ENCODE peak calls at places on chromosomes 7 and 10, in five cellular contexts. E is K562, K is HCT116, Q is HepG2, N is GM12878. B is an unnamed sample.
A peak's percentile ranks its signal among the peaks of the same experiment; 100 is the strongest.

GRCh38 chr7:69256634-69257081 is 341.6 kb upstream of the AUTS2 start:
- DNase-seq in E (no peak), K (no peak), Q (no peak), N (no peak), B (no peak)

GRCh38 chr10:72333111-72334012 is 21.4 kb downstream of the DNAJB12 start:
- DNase-seq in E (no peak), K (no peak), Q (no peak), N (no peak), B (no peak)

GRCh38 chr10:9331583-9332008 is 1277.1 kb downstream of the GATA3 start:
- DNase-seq in E (peak; percentile 36), K (peak; percentile 19), Q (peak; percentile 21), N (no peak), B (no peak)

GRCh38 chr10:74194999-74195398 is 44.0 kb downstream of the ADK start:
- DNase-seq in E (no peak), K (no peak), Q (no peak), N (no peak), B (no peak)

GRCh38 chr10:70891636-70892035 is 3.3 kb upstream of the PCBD1 start:
- DNase-seq in E (no peak), K (no peak), Q (no peak), N (no peak), B (no peak)

GRCh38 chr7:44272456-44272855 is 52.9 kb downstream of the CAMK2B start:
- DNase-seq in E (no peak), K (no peak), Q (no peak), N (no peak), B (no peak)

GRCh38 chr7:140653319-140654108 is 12.9 kb upstream of the DENND2A start:
- DNase-seq in E (peak; percentile 81), K (peak; percentile 65), Q (peak; percentile 61), N (no peak), B (peak; percentile 70)

GRCh38 chr7:112484671-112485097 is 3.9 kb downstream of the LSMEM1 start:
- DNase-seq in E (no peak), K (peak; percentile 82), Q (peak; percentile 68), N (no peak), B (no peak)

GRCh38 chr7:105461518-105461917 is 60.6 kb downstream of the PUS7 start:
- DNase-seq in E (no peak), K (no peak), Q (peak; percentile 21), N (no peak), B (no peak)

GRCh38 chr10:114682121-114682520 is 24.0 kb upstream of the ABLIM1 start:
- DNase-seq in E (no peak), K (no peak), Q (no peak), N (no peak), B (no peak)

GRCh38 chr10:93550634-93551033 is 15.8 kb upstream of the FFAR4 start:
- DNase-seq in E (no peak), K (no peak), Q (peak; percentile 44), N (no peak), B (no peak)

GRCh38 chr10:16965740-16966447 is 148.7 kb upstream of the RSU1 start:
- DNase-seq in E (no peak), K (peak; percentile 72), Q (peak; percentile 55), N (no peak), B (no peak)

GRCh38 chr7:35714862-35715261 is 19.9 kb upstream of the HERPUD2 start:
- DNase-seq in E (no peak), K (no peak), Q (no peak), N (no peak), B (no peak)

GRCh38 chr7:75662579-75663301 is 76.0 kb downstream of the HIP1 start:
- DNase-seq in E (no peak), K (no peak), Q (no peak), N (peak; percentile 94), B (no peak)

GRCh38 chr7:30843741-30844482 is 67.7 kb upstream of the AQP1 start:
- DNase-seq in E (no peak), K (no peak), Q (no peak), N (no peak), B (no peak)

GRCh38 chr7:134792968-134793367 is 13.5 kb downstream of the CALD1 start:
- DNase-seq in E (no peak), K (no peak), Q (no peak), N (no peak), B (no peak)

GRCh38 chr10:125123363-125124113 is 36.8 kb downstream of the CTBP2 start:
- DNase-seq in E (no peak), K (peak; percentile 96), Q (no peak), N (no peak), B (no peak)

GRCh38 chr10:4723860-4724259 is 102.1 kb upstream of the AKR1E2 start:
- DNase-seq in E (no peak), K (no peak), Q (no peak), N (no peak), B (no peak)

GRCh38 chr10:4720463-4720862 is 105.5 kb upstream of the AKR1E2 start:
- DNase-seq in E (no peak), K (no peak), Q (no peak), N (no peak), B (no peak)

GRCh38 chr10:4719040-4719439 is 107.0 kb upstream of the AKR1E2 start:
- DNase-seq in E (no peak), K (no peak), Q (no peak), N (no peak), B (no peak)

GRCh38 chr10:4719671-4720070 is 106.3 kb upstream of the AKR1E2 start:
- DNase-seq in E (no peak), K (no peak), Q (no peak), N (no peak), B (no peak)

GRCh38 chr10:4721994-4722753 is 103.8 kb upstream of the AKR1E2 start:
- DNase-seq in E (no peak), K (no peak), Q (no peak), N (no peak), B (no peak)
- TF ChIP-seq SRF in E (no peak), K (no peak), Q (no peak), N (no peak), B (no peak)

GRCh38 chr10:33066558-33067236 is 108.7 kb upstream of the ITGB1 start:
- DNase-seq in E (no peak), K (no peak), Q (no peak), N (no peak), B (no peak)
- TF ChIP-seq CTCF in E (peak; percentile 43), K (peak; percentile 46), Q (no peak), N (no peak), B (no peak)

GRCh38 chr7:151761256-151761655 is 115.7 kb downstream of the PRKAG2 start:
- DNase-seq in E (no peak), K (no peak), Q (no peak), N (no peak), B (no peak)
- TF ChIP-seq SRF in E (no peak), K (no peak), Q (no peak), N (no peak), B (no peak)

DNA sequence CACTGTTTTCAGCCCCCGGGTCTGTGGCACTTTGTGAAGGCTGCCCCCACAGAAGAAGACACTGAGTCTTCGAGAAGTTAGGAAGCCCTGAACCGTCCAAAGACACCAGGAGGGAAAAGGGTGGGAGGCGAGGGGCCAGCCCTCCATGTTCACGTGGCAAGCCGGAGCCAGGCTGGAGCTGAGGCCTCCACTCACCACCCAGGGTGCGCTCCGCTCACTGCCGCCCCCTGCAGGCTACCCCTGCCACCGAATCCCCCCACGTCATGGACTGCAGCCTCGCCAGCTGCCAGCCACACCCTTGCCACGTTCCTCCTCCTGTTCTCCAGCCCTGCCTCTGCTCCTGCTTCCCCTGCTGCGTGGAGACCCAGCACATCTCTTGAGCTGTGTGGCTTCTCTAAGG is 59.0 kb upstream of the EN2 start:
- DNase-seq in E (peak; percentile 81), K (no peak), Q (no peak), N (no peak), B (no peak)
- TF ChIP-seq CTCF in E (peak; percentile 67), K (peak; percentile 82), Q (peak; percentile 54), N (peak; percentile 6), B (peak; percentile 27)

GRCh38 chr10:112768121-112768520 is 181.9 kb upstream of the TCF7L2 start:
- DNase-seq in E (no peak), K (no peak), Q (no peak), N (no peak), B (no peak)
- TF ChIP-seq SRF in E (no peak), K (no peak), Q (no peak), N (no peak), B (no peak)

GRCh38 chr10:103918053-103918846 is at the start of gene STN1:
- DNase-seq in E (peak; percentile 92), K (peak; percentile 97), Q (peak; percentile 95), N (peak; percentile 77), B (peak; percentile 96)
- TF ChIP-seq CTCF in E (peak; percentile 30), K (peak; percentile 20), Q (peak; percentile 47), N (peak; percentile 3), B (peak; percentile 52)

GRCh38 chr7:82629583-82629982 is 186.0 kb upstream of the CACNA2D1 start:
- DNase-seq in E (no peak), K (no peak), Q (no peak), N (no peak), B (no peak)

GRCh38 chr7:82633592-82633991 is 190.0 kb upstream of the CACNA2D1 start:
- DNase-seq in E (no peak), K (no peak), Q (no peak), N (no peak), B (no peak)

GRCh38 chr7:82631998-82632397 is 188.4 kb upstream of the CACNA2D1 start:
- DNase-seq in E (no peak), K (no peak), Q (no peak), N (no peak), B (no peak)
- TF ChIP-seq SRF in E (no peak), K (no peak), Q (no peak), N (no peak), B (no peak)

DNA sequence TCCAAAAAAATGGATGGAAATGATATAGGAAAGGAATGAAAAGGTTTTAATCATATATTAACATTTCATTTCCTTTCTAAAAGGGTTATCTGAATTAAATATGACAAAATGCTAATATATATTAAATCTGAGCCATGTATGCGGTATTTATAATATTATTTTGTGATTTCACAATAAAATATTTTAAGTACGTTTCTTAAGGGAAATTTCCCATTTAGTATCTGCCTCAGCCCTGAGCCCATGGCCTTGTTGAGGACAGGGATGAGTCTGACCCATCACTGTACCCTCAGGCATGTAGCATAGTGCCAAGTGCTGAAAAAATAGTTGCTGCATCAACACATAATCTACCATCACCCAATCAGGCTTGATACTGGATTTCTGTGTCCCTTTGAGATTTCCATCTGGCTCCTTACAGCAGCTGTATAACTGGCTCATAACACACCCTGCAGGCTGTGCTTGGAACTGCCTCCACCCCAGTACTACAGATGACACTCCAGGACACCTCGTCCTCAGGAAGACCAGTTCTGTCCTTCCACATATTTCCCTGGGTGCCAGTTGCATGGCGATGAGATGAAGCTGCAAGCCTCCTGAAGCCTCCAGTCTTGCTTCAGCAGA is 59.4 kb upstream of the ASAH2 start:
- DNase-seq in E (peak; percentile 73), K (peak; percentile 18), Q (peak; percentile 17), N (no peak), B (no peak)
- TF ChIP-seq CTCF in E (peak; percentile 78), K (peak; percentile 81), Q (peak; percentile 67), N (peak; percentile 42), B (peak; percentile 74)

DNA sequence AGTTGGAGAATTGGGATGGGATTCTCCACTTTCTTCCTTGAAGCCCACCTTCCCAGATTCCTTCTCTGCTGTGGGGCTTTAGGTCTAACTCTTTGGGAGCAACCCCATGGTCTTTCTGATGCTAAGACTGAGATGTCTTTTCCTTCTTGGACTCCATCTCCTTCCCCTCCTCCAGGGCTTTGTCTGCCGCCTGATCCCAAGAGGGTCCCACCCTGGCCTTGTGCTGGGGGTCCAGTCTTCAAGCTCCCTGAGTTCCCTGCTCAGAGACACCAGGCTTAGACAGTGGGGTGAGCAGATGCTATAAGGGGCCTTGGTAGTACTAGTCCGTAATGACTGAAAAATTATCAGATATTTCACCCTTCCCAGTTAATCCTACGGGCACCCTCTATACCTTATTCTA is 150.5 kb downstream of the PTPN20 start:
- DNase-seq in E (no peak), K (no peak), Q (no peak), N (no peak), B (no peak)
- TF ChIP-seq SRF in E (no peak), K (no peak), Q (no peak), N (no peak), B (no peak)

B was measured in H1.